ENCODE peak calls at places on chromosomes 12 and 14, in seven cellular contexts. T is heart left ventricle; M is neuronal stem cell; H is IMR-90; G is CD8-positive, alpha-beta memory T cell; X is upper lobe of right lung; B is AG09309. D is an unnamed sample.
A peak's percentile ranks its signal among the peaks of the same experiment; 100 is the strongest.

GRCh38 chr12:24948816-24949722 is at the start of gene BCAT1:
- DNase-seq in T (peak; percentile 53), M (peak; percentile 48), H (peak; percentile 88), G (no peak), X (peak; percentile 91), B (peak; percentile 44), D (peak; percentile 88)

GRCh38 chr14:58663494-58664111 is 25.8 kb downstream of the DACT1 start:
- DNase-seq in T (no peak), M (no peak), H (peak; percentile 90), G (no peak), X (no peak), B (peak; percentile 61), D (no peak)

GRCh38 chr14:74459289-74459946 is 33.4 kb upstream of the SYNDIG1L start:
- DNase-seq in T (no peak), M (peak; percentile 24), H (peak; percentile 69), G (no peak), X (no peak), B (peak; percentile 42), D (peak; percentile 40)

GRCh38 chr12:152440-152839 is 61.5 kb downstream of the SLC6A12 start:
- DNase-seq in T (no peak), M (no peak), H (peak; percentile 63), G (no peak), X (no peak), B (no peak), D (peak; percentile 20)

GRCh38 chr14:38261620-38262019 is 5.7 kb upstream of the CLEC14A start:
- DNase-seq in T (no peak), M (no peak), H (no peak), G (no peak), X (no peak), B (no peak), D (no peak)

GRCh38 chr14:71448431-71449315 is 483.6 kb upstream of the RGS6 start:
- DNase-seq in T (no peak), M (no peak), H (no peak), G (no peak), X (no peak), B (no peak), D (no peak)

GRCh38 chr12:131428086-131428685 is 282.7 kb upstream of the SFSWAP start:
- DNase-seq in T (no peak), M (no peak), H (no peak), G (no peak), X (peak; percentile 66), B (no peak), D (peak; percentile 73)

GRCh38 chr12:102478416-102479098 is 1.8 kb downstream of the IGF1 start:
- DNase-seq in T (no peak), M (peak; percentile 20), H (no peak), G (peak; percentile 1), X (no peak), B (no peak), D (no peak)

GRCh38 chr12:131012279-131013069 is 58.8 kb downstream of the ADGRD1 start:
- DNase-seq in T (no peak), M (no peak), H (no peak), G (no peak), X (no peak), B (no peak), D (no peak)

GRCh38 chr12:108526482-108527234 is 11.6 kb downstream of the FICD start:
- DNase-seq in T (no peak), M (peak; percentile 92), H (peak; percentile 37), G (no peak), X (no peak), B (no peak), D (no peak)

GRCh38 chr14:56474419-56475022 is 105.1 kb upstream of the TMEM260 start:
- DNase-seq in T (no peak), M (peak; percentile 56), H (peak; percentile 41), G (no peak), X (no peak), B (no peak), D (no peak)

GRCh38 chr12:116247377-116247776 is 30.1 kb downstream of the MED13L start:
- DNase-seq in T (no peak), M (no peak), H (peak; percentile 80), G (no peak), X (no peak), B (no peak), D (no peak)

GRCh38 chr14:25484194-25484593 is 434.2 kb upstream of the STXBP6 start:
- DNase-seq in T (no peak), M (no peak), H (no peak), G (no peak), X (no peak), B (no peak), D (no peak)

GRCh38 chr12:22060261-22060660 is 14.2 kb downstream of the CMAS start:
- DNase-seq in T (no peak), M (no peak), H (no peak), G (no peak), X (no peak), B (no peak), D (no peak)

GRCh38 chr12:6927999-6928702 is 392 bp downstream of the ATN1 start:
- DNase-seq in T (peak; percentile 46), M (no peak), H (no peak), G (no peak), X (peak; percentile 72), B (no peak), D (peak; percentile 80)

DNA sequence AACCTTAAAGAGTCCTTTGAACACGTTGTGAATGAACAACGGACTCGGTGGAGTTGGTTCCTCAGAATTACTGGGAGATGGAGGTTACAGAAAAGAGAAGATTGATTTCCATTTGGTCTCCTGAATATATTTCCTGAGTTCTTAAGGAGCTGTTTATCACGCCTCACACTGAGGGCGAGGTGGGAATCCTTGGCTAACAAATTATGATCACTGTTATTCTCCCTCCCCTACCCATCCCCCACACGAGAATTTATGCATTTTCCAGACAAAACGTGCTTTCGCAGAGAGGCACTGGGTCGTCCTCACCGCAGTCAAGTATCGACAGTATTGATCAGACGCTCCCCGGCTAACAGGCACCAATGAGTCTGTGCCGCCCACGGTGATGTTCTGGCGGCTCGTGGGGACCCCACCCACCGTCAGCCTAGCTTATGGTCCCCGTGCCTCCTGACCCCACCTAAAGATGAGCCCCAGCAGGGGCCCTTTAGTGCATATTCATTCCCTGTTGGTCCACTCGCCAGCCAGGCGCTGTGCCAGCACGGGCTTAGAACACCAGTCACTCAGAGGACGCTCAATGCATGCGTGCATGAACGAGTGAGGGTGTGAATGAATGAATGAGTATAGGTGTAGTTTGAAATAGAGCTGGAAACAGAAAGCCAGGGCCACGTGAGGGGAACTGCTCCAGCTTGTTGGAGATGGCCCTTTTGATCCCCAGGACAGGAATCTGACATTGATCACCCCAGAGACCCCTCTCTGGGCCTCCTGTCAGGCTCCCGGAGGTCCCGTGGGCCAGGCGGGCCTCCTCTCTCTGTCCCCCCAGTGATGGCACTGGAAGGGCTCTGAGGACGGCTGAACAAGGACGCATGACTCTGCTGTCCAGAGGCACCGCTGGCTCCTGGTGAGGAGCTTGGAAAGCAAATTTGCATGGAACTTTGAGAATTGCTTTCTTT is 194.1 kb upstream of the C14orf180 start:
- DNase-seq in T (peak; percentile 8), M (no peak), H (no peak), G (no peak), X (peak; percentile 50), B (no peak), D (peak; percentile 60)
- H3K4me3 ChIP-seq in T (no peak overlapping the region), M (no peak overlapping the region), H (no peak overlapping the region), G (no peak overlapping the region), X (no peak overlapping the region), B (no peak overlapping the region), D (no peak overlapping the region)

DNA sequence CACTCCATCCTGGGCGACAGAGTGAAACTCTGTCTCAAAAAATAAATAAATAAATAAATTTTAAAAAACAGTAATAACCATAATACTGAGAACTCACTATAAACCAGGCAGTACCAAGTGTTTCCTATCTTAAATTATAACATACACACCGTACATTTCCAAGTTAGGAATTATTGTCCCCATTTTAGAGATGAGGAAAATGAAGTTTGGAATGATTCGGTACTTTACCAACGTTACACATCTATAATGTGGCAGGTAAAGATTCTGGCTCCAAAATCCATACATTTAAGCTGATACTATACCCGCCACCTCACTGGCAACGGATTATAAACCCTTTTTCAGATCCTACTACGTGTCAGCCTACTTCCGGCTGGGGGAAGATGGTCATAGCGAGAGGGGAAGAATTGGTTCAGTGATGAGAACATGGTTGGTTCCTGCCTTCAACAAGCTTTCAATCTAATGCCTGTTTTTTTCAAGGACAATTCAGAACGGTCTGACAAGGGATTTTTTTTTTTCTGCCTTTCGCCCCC is 105.9 kb upstream of the ATF7IP start:
- DNase-seq in T (no peak), M (no peak), H (no peak), G (no peak), X (no peak), B (no peak), D (no peak)
- H3K4me3 ChIP-seq in T (no peak overlapping the region), M (no peak overlapping the region), H (no peak overlapping the region), G (no peak overlapping the region), X (no peak overlapping the region), B (no peak overlapping the region), D (no peak overlapping the region)

GRCh38 chr14:54211562-54212308 is 185.1 kb upstream of the CDKN3 start:
- DNase-seq in T (no peak), M (no peak), H (peak; percentile 79), G (no peak), X (no peak), B (peak; percentile 60), D (no peak)
- H3K4me3 ChIP-seq in T (no peak overlapping the region), M (no peak overlapping the region), H (no peak overlapping the region), G (no peak overlapping the region), X (no peak overlapping the region), B (no peak overlapping the region), D (no peak overlapping the region)

DNA sequence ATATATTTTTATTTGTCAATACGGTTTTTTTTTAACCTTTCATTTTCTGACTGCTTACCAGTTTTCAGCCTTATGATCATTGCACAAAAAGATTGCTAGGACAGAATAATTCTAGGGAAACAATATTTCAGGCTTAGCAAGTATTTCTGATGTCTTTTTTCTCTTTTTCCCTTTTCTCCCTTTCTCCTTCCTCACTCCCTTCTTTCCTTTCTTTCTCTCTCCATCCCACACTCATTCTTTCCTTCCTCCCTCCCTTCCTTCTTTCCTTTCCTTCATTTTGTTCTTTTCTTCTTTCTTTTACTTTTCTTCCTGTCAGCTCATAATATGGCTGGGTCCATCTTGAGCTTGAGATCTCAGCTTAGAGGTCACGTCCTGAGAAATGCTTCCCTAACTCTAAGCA is 601.4 kb upstream of the NOVA1 start:
- DNase-seq in T (no peak), M (no peak), H (no peak), G (no peak), X (no peak), B (no peak), D (no peak)
- H3K4me3 ChIP-seq in T (no peak overlapping the region), M (no peak overlapping the region), H (no peak overlapping the region), G (no peak overlapping the region), X (no peak overlapping the region), B (no peak overlapping the region), D (no peak overlapping the region)

DNA sequence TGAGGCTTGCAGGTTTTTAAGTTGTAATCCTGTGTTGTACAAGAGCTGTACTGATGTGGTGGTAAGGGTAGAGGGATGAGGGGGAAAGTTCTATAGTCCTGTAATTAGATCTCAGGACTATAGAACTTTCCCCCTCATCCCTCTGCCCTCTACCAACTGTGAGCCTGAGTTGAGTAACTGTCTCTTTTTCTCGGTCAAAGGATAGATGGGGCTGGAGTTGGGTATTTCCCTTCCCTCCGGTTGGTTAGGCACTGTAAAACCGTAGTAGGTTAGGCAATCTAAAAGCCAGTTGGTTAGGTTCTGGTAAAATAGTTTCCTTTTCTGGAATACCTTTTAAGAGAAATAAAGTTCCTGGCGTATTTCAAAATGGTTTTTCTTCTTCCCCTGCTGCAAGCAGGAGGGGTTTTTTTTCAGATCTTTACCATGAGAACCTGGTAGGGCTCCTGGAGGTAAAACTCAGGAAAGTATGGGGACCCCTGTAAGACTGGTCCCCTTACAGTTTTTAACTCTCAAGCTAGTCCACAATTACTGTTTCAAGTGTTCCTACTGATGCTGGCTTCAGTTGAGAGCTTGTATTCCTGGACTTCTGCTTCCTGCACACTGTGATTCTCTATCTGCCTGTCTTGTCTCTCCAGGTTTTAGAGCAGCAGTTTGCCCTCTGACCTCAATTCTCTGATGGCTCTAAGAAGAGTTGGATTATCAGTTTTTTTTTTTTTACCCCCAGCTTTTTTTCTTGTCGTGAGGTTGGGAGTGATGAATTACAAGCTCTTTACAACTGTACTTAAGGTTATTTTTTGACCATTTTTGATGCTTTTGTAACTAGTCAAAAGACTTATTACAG is 58.7 kb downstream of the FUT8 start:
- DNase-seq in T (no peak), M (no peak), H (no peak), G (no peak), X (no peak), B (no peak), D (no peak)
- H3K4me3 ChIP-seq in T (no peak overlapping the region), M (no peak overlapping the region), H (no peak overlapping the region), G (no peak overlapping the region), X (no peak overlapping the region), B (no peak overlapping the region), D (no peak overlapping the region)

D was measured in kidney.